ENCODE peak calls at places on chromosomes 7 and 10, in seven cellular contexts. U is epithelial cell of esophagus; I is stimulated activated CD4-positive, alpha-beta T cell treated with anti-CD3 and anti-CD28 coated beads, TNF-alpha, amount 100 ng/mL, for 1 hour; V is GM12864; W is GM23248; H is chondrocyte; T is mesenchymal stem cell. M is an unnamed sample.
A peak's percentile ranks its signal among the peaks of the same experiment; 100 is the strongest.

GRCh38 chr7:77409739-77410545 is 6.2 kb downstream of the GSAP start:
- DNase-seq in I (no peak), W (peak; percentile 95), V (no peak), U (peak; percentile 97), H (no peak), T (peak; percentile 81), M (no peak)

GRCh38 chr7:120436487-120437060 is 163.6 kb downstream of the KCND2 start:
- DNase-seq in W (no peak), U (no peak), H (no peak), V (no peak), T (no peak), I (no peak), M (peak; percentile 95)

GRCh38 chr10:35059486-35059885 is 30.7 kb downstream of the CUL2 start:
- DNase-seq in I (no peak), V (no peak), H (no peak), U (no peak), T (peak; percentile 47), W (no peak), M (no peak)

GRCh38 chr10:48384699-48384982 is 78.2 kb downstream of the MAPK8 start:
- DNase-seq in H (no peak), I (no peak), W (no peak), V (no peak), T (peak; percentile 21), U (no peak), M (peak; percentile 48)

GRCh38 chr10:23238015-23238414 is 45.9 kb downstream of the PTF1A start:
- DNase-seq in T (no peak), W (no peak), U (no peak), I (no peak), H (no peak), V (no peak), M (no peak)

GRCh38 chr7:2646680-2647571 is 15.1 kb downstream of the TTYH3 start:
- DNase-seq in W (no peak), U (peak; percentile 86), H (no peak), I (no peak), V (no peak), T (no peak), M (no peak)

GRCh38 chr10:6753644-6754043 is 173.6 kb upstream of the PRKCQ start:
- DNase-seq in W (no peak), T (no peak), U (no peak), I (no peak), H (no peak), V (no peak), M (no peak)

GRCh38 chr10:27035163-27035562 is 65.1 kb downstream of the ANKRD26 start:
- DNase-seq in T (no peak), U (no peak), H (no peak), W (no peak), I (no peak), V (no peak), M (no peak)

GRCh38 chr10:102455893-102456471 is 4.6 kb upstream of the C10orf95 start:
- DNase-seq in H (no peak), I (no peak), T (peak; percentile 92), W (peak; percentile 89), V (no peak), U (peak; percentile 84), M (no peak)

GRCh38 chr10:7185367-7185690 is 225.5 kb downstream of the SFMBT2 start:
- DNase-seq in H (no peak), W (no peak), U (no peak), T (no peak), V (no peak), I (no peak), M (no peak)

GRCh38 chr10:89465196-89465595 is 50.8 kb downstream of the IFIT5 start:
- DNase-seq in U (no peak), W (no peak), V (no peak), T (no peak), H (no peak), I (no peak), M (no peak)

M was measured in cerebellar cortex.